ENCODE peak calls at places on chromosomes 13 and 19, in ten cellular contexts. One of them, this sample, is unnamed.
A peak's percentile ranks its signal among the peaks of the same experiment; 100 is the strongest.

GRCh38 chr19:50361290-50362029 is 4.0 kb downstream of the NAPSA start:
- DNase-seq in suprapubic skin: no peak
- DNase-seq in breast epithelium: no peak
- DNase-seq in Peyer's patch: no peak
- DNase-seq in HCT116: peak; percentile 37
- DNase-seq in body of pancreas: no peak
- DNase-seq in esophagus squamous epithelium: no peak
- DNase-seq in uterus: no peak
- DNase-seq in transverse colon: no peak
- DNase-seq in stomach: no peak
- DNase-seq in this sample: no peak

GRCh38 chr13:106177146-106177545 is 358.3 kb downstream of the EFNB2 start:
- DNase-seq in esophagus squamous epithelium: no peak
- DNase-seq in breast epithelium: no peak
- DNase-seq in body of pancreas: no peak
- DNase-seq in stomach: no peak
- DNase-seq in uterus: no peak
- DNase-seq in transverse colon: no peak
- DNase-seq in HCT116: no peak
- DNase-seq in Peyer's patch: no peak
- DNase-seq in suprapubic skin: no peak
- DNase-seq in this sample: no peak

GRCh38 chr19:18669524-18669817 is 14.0 kb upstream of the CRTC1 start:
- DNase-seq in HCT116: no peak
- DNase-seq in Peyer's patch: no peak
- DNase-seq in breast epithelium: no peak
- DNase-seq in body of pancreas: no peak
- DNase-seq in transverse colon: no peak
- DNase-seq in esophagus squamous epithelium: no peak
- DNase-seq in uterus: no peak
- DNase-seq in suprapubic skin: no peak
- DNase-seq in stomach: no peak
- DNase-seq in this sample: no peak

GRCh38 chr13:102042746-102043145 is 359.1 kb downstream of the FGF14 start:
- DNase-seq in breast epithelium: no peak
- DNase-seq in stomach: no peak
- DNase-seq in suprapubic skin: no peak
- DNase-seq in HCT116: no peak
- DNase-seq in esophagus squamous epithelium: no peak
- DNase-seq in body of pancreas: no peak
- DNase-seq in uterus: no peak
- DNase-seq in Peyer's patch: no peak
- DNase-seq in transverse colon: no peak
- DNase-seq in this sample: no peak

GRCh38 chr13:31346891-31347290 is 147.1 kb downstream of the B3GLCT start:
- DNase-seq in breast epithelium: no peak
- DNase-seq in stomach: no peak
- DNase-seq in transverse colon: no peak
- DNase-seq in HCT116: no peak
- DNase-seq in suprapubic skin: no peak
- DNase-seq in uterus: no peak
- DNase-seq in esophagus squamous epithelium: no peak
- DNase-seq in Peyer's patch: no peak
- DNase-seq in body of pancreas: no peak
- DNase-seq in this sample: no peak

GRCh38 chr19:38190061-38190460 is 34.0 kb downstream of the DPF1 start:
- DNase-seq in stomach: no peak
- DNase-seq in breast epithelium: no peak
- DNase-seq in esophagus squamous epithelium: no peak
- DNase-seq in body of pancreas: no peak
- DNase-seq in transverse colon: no peak
- DNase-seq in Peyer's patch: no peak
- DNase-seq in HCT116: no peak
- DNase-seq in suprapubic skin: no peak
- DNase-seq in uterus: no peak
- DNase-seq in this sample: no peak

GRCh38 chr13:91017031-91017668 is 330.3 kb upstream of the MIR17HG start:
- DNase-seq in stomach: peak; percentile 28
- DNase-seq in transverse colon: no peak
- DNase-seq in uterus: no peak
- DNase-seq in body of pancreas: peak; percentile 42
- DNase-seq in suprapubic skin: no peak
- DNase-seq in Peyer's patch: no peak
- DNase-seq in HCT116: peak; percentile 34
- DNase-seq in esophagus squamous epithelium: no peak
- DNase-seq in breast epithelium: no peak
- DNase-seq in this sample: no peak

GRCh38 chr13:83589816-83590215 is 292.5 kb downstream of the SLITRK1 start:
- DNase-seq in uterus: no peak
- DNase-seq in stomach: no peak
- DNase-seq in transverse colon: no peak
- DNase-seq in body of pancreas: no peak
- DNase-seq in suprapubic skin: no peak
- DNase-seq in Peyer's patch: no peak
- DNase-seq in breast epithelium: no peak
- DNase-seq in HCT116: no peak
- DNase-seq in esophagus squamous epithelium: no peak
- DNase-seq in this sample: no peak

GRCh38 chr13:87712012-87712411 is 40.8 kb downstream of the SLITRK5 start:
- DNase-seq in stomach: no peak
- DNase-seq in body of pancreas: no peak
- DNase-seq in suprapubic skin: no peak
- DNase-seq in Peyer's patch: no peak
- DNase-seq in HCT116: no peak
- DNase-seq in breast epithelium: no peak
- DNase-seq in uterus: no peak
- DNase-seq in esophagus squamous epithelium: no peak
- DNase-seq in transverse colon: no peak
- DNase-seq in this sample: no peak

DNA sequence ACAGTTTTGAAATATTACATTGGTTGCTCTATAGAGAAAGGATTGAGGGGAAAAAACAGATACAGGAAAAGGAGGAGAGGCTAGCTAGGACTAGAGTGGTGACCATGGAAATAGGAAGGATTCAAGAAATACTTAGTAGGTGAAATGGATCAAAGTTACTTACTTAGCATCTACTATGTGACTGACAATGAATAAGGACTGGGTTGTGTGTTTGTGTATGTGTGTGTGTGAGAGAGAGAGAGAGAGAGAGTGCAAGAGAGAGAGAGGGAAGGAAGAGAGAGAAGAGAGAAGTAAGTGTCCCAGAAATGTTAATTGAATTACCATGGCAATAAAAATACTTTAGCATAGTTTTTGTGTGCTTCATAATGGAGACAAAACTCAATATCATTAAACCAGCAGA is 7.9 kb downstream of the GPC6 start:
- DNase-seq in transverse colon: no peak
- DNase-seq in HCT116: no peak
- DNase-seq in stomach: no peak
- DNase-seq in esophagus squamous epithelium: no peak
- DNase-seq in Peyer's patch: no peak
- DNase-seq in body of pancreas: no peak
- DNase-seq in suprapubic skin: no peak
- DNase-seq in uterus: no peak
- DNase-seq in breast epithelium: no peak
- DNase-seq in this sample: no peak
- H3K4me1 ChIP-seq in transverse colon: no peaks in the 10 kb centered on the region
- H3K4me1 ChIP-seq in HCT116: no peaks in the 10 kb centered on the region
- H3K4me1 ChIP-seq in stomach: no peaks in the 10 kb centered on the region
- H3K4me1 ChIP-seq in esophagus squamous epithelium: no peaks in the 10 kb centered on the region
- H3K4me1 ChIP-seq in Peyer's patch: no peaks in the 10 kb centered on the region
- H3K4me1 ChIP-seq in body of pancreas: no peaks in the 10 kb centered on the region
- H3K4me1 ChIP-seq in suprapubic skin: no peaks in the 10 kb centered on the region
- H3K4me1 ChIP-seq in uterus: no peaks in the 10 kb centered on the region
- H3K4me1 ChIP-seq in breast epithelium: no peaks in the 10 kb centered on the region
- H3K4me1 ChIP-seq in this sample: peaks cover 20% of the 10 kb centered on the region

GRCh38 chr13:59112375-59112774 is 1051.4 kb downstream of the DIAPH3 start:
- DNase-seq in stomach: no peak
- DNase-seq in esophagus squamous epithelium: no peak
- DNase-seq in suprapubic skin: peak; percentile 60
- DNase-seq in HCT116: no peak
- DNase-seq in body of pancreas: no peak
- DNase-seq in transverse colon: peak; percentile 11
- DNase-seq in breast epithelium: no peak
- DNase-seq in Peyer's patch: no peak
- DNase-seq in uterus: no peak
- DNase-seq in this sample: no peak

DNA sequence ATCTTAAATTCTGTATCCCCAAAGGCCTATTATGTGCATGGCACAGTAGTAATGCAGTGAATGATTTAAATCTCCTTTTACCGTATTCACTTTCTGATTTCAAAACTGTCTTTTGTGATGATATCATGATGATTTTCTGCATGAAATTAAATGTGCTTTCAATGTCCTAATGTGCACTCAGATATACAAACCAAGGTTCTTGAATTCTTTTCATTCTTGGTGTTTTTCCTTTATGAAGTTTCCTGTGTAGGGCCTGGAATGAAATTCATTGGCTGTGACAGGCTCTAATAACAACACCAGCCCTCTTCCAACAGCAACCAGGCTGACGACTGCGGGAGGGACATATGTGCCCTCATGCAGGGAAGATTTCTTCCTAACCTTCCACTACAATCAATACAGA is 1052.0 kb downstream of the DIAPH3 start:
- DNase-seq in esophagus squamous epithelium: no peak
- DNase-seq in Peyer's patch: no peak
- DNase-seq in uterus: no peak
- DNase-seq in HCT116: no peak
- DNase-seq in body of pancreas: no peak
- DNase-seq in stomach: no peak
- DNase-seq in suprapubic skin: no peak
- DNase-seq in transverse colon: no peak
- DNase-seq in breast epithelium: no peak
- DNase-seq in this sample: no peak
- H3K27ac ChIP-seq in esophagus squamous epithelium: no peak overlapping the region
- H3K27ac ChIP-seq in Peyer's patch: no peak overlapping the region
- H3K27ac ChIP-seq in uterus: no peak overlapping the region
- H3K27ac ChIP-seq in HCT116: no peak overlapping the region
- H3K27ac ChIP-seq in body of pancreas: no peak overlapping the region
- H3K27ac ChIP-seq in stomach: no peak overlapping the region
- H3K27ac ChIP-seq in suprapubic skin: no peak overlapping the region
- H3K27ac ChIP-seq in transverse colon: no peak overlapping the region
- H3K27ac ChIP-seq in breast epithelium: no peak overlapping the region
- H3K27ac ChIP-seq in this sample: no peak overlapping the region

DNA sequence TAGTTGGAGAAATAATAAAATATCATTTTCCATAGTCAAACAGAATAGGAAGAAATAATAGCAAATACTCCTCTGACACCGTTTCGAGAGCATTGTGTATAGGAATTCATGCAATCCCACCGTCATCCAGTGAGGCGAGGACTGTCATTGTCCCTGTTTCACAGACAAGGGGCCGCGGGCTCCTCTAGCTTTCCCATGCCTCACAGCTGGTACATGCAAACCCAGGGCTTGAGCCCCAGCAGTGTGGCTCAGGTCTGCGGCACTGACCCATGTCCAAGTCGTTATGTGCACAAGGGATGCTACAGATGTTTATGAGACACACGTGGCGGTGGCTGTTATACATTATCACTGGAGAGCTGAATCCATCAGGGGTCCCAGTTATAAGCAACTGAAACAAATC is 18.5 kb upstream of the ATP11A start:
- DNase-seq in breast epithelium: no peak
- DNase-seq in transverse colon: no peak
- DNase-seq in esophagus squamous epithelium: no peak
- DNase-seq in suprapubic skin: peak; percentile 55
- DNase-seq in body of pancreas: no peak
- DNase-seq in HCT116: no peak
- DNase-seq in uterus: peak; percentile 6
- DNase-seq in Peyer's patch: no peak
- DNase-seq in stomach: no peak
- DNase-seq in this sample: peak; percentile 20
- TF ChIP-seq POLR2A in breast epithelium: no peak
- TF ChIP-seq POLR2A in transverse colon: no peak
- TF ChIP-seq POLR2A in esophagus squamous epithelium: no peak
- TF ChIP-seq POLR2A in suprapubic skin: no peak
- TF ChIP-seq POLR2A in body of pancreas: no peak
- TF ChIP-seq POLR2A in HCT116: no peak
- TF ChIP-seq POLR2A in uterus: no peak
- TF ChIP-seq POLR2A in Peyer's patch: no peak
- TF ChIP-seq POLR2A in stomach: no peak
- TF ChIP-seq POLR2A in this sample: no peak

GRCh38 chr13:40656358-40656757 is 10.1 kb downstream of the FOXO1 start:
- DNase-seq in stomach: no peak
- DNase-seq in uterus: no peak
- DNase-seq in breast epithelium: no peak
- DNase-seq in esophagus squamous epithelium: no peak
- DNase-seq in suprapubic skin: no peak
- DNase-seq in body of pancreas: no peak
- DNase-seq in Peyer's patch: no peak
- DNase-seq in HCT116: no peak
- DNase-seq in transverse colon: no peak
- DNase-seq in this sample: no peak

GRCh38 chr13:40657307-40657706 is 9.1 kb downstream of the FOXO1 start:
- DNase-seq in transverse colon: no peak
- DNase-seq in body of pancreas: no peak
- DNase-seq in Peyer's patch: no peak
- DNase-seq in esophagus squamous epithelium: no peak
- DNase-seq in HCT116: no peak
- DNase-seq in uterus: no peak
- DNase-seq in stomach: no peak
- DNase-seq in breast epithelium: no peak
- DNase-seq in suprapubic skin: no peak
- DNase-seq in this sample: no peak

GRCh38 chr13:40651866-40652587 is 14.4 kb downstream of the FOXO1 start:
- DNase-seq in suprapubic skin: no peak
- DNase-seq in stomach: no peak
- DNase-seq in breast epithelium: no peak
- DNase-seq in uterus: no peak
- DNase-seq in transverse colon: no peak
- DNase-seq in HCT116: no peak
- DNase-seq in esophagus squamous epithelium: no peak
- DNase-seq in body of pancreas: no peak
- DNase-seq in Peyer's patch: no peak
- DNase-seq in this sample: peak; percentile 61

GRCh38 chr13:40652588-40652940 is 13.9 kb downstream of the FOXO1 start:
- DNase-seq in transverse colon: no peak
- DNase-seq in stomach: no peak
- DNase-seq in uterus: no peak
- DNase-seq in body of pancreas: no peak
- DNase-seq in breast epithelium: no peak
- DNase-seq in esophagus squamous epithelium: no peak
- DNase-seq in suprapubic skin: no peak
- DNase-seq in HCT116: no peak
- DNase-seq in Peyer's patch: no peak
- DNase-seq in this sample: no peak

DNA sequence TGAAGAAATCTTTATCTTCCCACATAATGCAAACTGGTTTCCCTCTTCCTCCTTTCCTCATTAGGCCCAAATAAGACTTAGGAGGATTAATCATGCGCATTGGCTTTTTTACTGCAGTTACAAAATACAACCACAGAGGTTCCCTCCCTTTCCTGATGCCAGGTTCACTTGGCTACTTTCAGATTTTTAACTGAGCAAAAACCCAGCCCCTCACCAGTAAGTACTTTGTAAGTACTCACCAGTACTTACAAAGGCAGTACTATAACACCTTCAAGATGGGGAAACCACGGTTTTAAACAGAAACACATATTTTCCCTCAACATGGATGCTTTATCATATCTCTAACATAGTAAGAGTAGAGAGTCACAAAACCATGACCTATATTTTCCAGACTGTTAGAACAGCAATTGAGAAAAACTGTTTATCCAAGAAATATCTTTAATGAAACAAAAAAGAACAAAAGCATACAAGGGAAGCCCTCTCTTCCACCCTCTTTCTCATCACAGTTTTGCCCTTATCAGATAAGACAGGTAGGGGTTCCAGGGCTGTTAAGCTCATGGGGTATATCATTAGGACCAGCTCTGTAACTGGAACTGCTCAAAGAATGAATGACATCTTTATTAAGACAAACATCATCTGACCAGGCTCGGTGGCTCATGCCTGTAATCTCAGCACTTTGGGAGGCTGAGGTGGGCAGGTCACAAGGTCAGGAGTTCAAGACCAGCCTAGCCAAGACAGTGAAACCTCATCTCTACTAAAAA is 12.7 kb downstream of the FOXO1 start:
- DNase-seq in suprapubic skin: no peak
- DNase-seq in stomach: no peak
- DNase-seq in esophagus squamous epithelium: no peak
- DNase-seq in Peyer's patch: no peak
- DNase-seq in uterus: no peak
- DNase-seq in body of pancreas: no peak
- DNase-seq in breast epithelium: no peak
- DNase-seq in transverse colon: no peak
- DNase-seq in HCT116: no peak
- DNase-seq in this sample: no peak
- H3K4me1 ChIP-seq in suprapubic skin: peaks cover 52% of the 10 kb centered on the region
- H3K4me1 ChIP-seq in stomach: peaks cover 19% of the 10 kb centered on the region
- H3K4me1 ChIP-seq in esophagus squamous epithelium: peaks cover 40% of the 10 kb centered on the region
- H3K4me1 ChIP-seq in Peyer's patch: peaks cover 27% of the 10 kb centered on the region
- H3K4me1 ChIP-seq in uterus: peaks cover 27% of the 10 kb centered on the region
- H3K4me1 ChIP-seq in body of pancreas: peaks cover 65% of the 10 kb centered on the region
- H3K4me1 ChIP-seq in breast epithelium: no peaks in the 10 kb centered on the region
- H3K4me1 ChIP-seq in transverse colon: peaks cover 47% of the 10 kb centered on the region
- H3K4me1 ChIP-seq in HCT116: no peaks in the 10 kb centered on the region
- H3K4me1 ChIP-seq in this sample: peaks cover 2% of the 10 kb centered on the region